ENCODE peak calls at places on chromosomes 2 and 18, in seven cellular contexts. V is upper lobe of right lung, Z is Peyer's patch, T is mucosa of descending colon, B is neural progenitor cell, W is Calu3, C is RWPE1. H is an unnamed sample.

GRCh38 chr2:131542438-131543384 is 15.0 kb downstream of the CCDC74A start:
- DNase-seq in Z (no peak), T (no peak), V (no peak), B (no peak), W (no peak), C (no peak), H (no peak)

GRCh38 chr2:231673348-231673770 is 35.0 kb upstream of the PTMA start:
- DNase-seq in Z (peak), B (peak), C (no peak), W (peak), V (peak), T (peak), H (peak)

GRCh38 chr2:98605076-98605475 is 3.2 kb downstream of the COA5 start:
- DNase-seq in V (no peak), Z (no peak), W (no peak), T (no peak), B (no peak), C (no peak), H (no peak)

GRCh38 chr2:162118166-162119031 is 33.6 kb downstream of the GCG start:
- DNase-seq in B (no peak), C (peak), V (no peak), W (peak), T (no peak), Z (no peak), H (no peak)

GRCh38 chr2:17615728-17616351 is 75.3 kb downstream of the VSNL1 start:
- DNase-seq in W (peak), B (no peak), T (no peak), Z (no peak), C (peak), V (no peak), H (no peak)

GRCh38 chr18:50970006-50970405 is 2.2 kb downstream of the ELAC1 start:
- DNase-seq in C (no peak), Z (peak), W (peak), B (no peak), V (peak), T (peak), H (no peak)

GRCh38 chr2:233351423-233351822 is 2.9 kb upstream of the DGKD start:
- DNase-seq in V (no peak), Z (no peak), T (no peak), C (peak), W (no peak), B (no peak), H (no peak)

GRCh38 chr2:180657054-180657453 is 323.4 kb upstream of the UBE2E3 start:
- DNase-seq in Z (no peak), T (no peak), V (no peak), W (peak), C (no peak), B (no peak), H (no peak)

GRCh38 chr2:88831792-88832248 is 140.3 kb downstream of the RPIA start:
- DNase-seq in W (peak), Z (peak), C (no peak), T (peak), B (no peak), V (peak), H (peak)

GRCh38 chr2:194697439-194697838 is 959.6 kb upstream of the SLC39A10 start:
- DNase-seq in C (no peak), V (no peak), W (no peak), T (no peak), Z (no peak), B (no peak), H (no peak)

GRCh38 chr2:42969231-42970150 is 177.1 kb upstream of the HAAO start:
- DNase-seq in C (peak), Z (peak), V (no peak), T (peak), W (no peak), B (no peak), H (no peak)

GRCh38 chr2:137838255-137839092 is 125.8 kb upstream of the HNMT start:
- DNase-seq in B (peak), W (no peak), T (no peak), Z (no peak), V (no peak), C (peak), H (no peak)

GRCh38 chr2:98311771-98312545 is 34.3 kb upstream of the CNGA3 start:
- DNase-seq in W (no peak), C (no peak), T (no peak), V (no peak), Z (no peak), B (no peak), H (no peak)

GRCh38 chr2:135942936-135943688 is 42.3 kb downstream of the DARS1 start:
- DNase-seq in V (no peak), Z (no peak), W (no peak), C (no peak), B (no peak), T (no peak), H (no peak)

GRCh38 chr2:120650022-120650644 is 85.5 kb upstream of the GLI2 start:
- DNase-seq in C (no peak), Z (no peak), B (no peak), T (no peak), W (no peak), V (no peak), H (no peak)

GRCh38 chr2:235095569-235095968 is 143.8 kb downstream of the SH3BP4 start:
- DNase-seq in B (no peak), C (no peak), Z (no peak), W (no peak), V (no peak), T (no peak), H (no peak)

GRCh38 chr2:16293398-16293797 is 353.0 kb downstream of the MYCN start:
- DNase-seq in Z (no peak), W (no peak), T (no peak), V (no peak), C (no peak), B (no peak), H (peak)

GRCh38 chr2:54073796-54074195 is 41.6 kb upstream of the ACYP2 start:
- DNase-seq in C (no peak), B (no peak), W (peak), T (no peak), V (no peak), Z (no peak), H (no peak)

GRCh38 chr18:12891561-12891960 is 7.5 kb upstream of the PTPN2 start:
- DNase-seq in T (no peak), W (no peak), V (no peak), C (no peak), B (no peak), Z (no peak), H (no peak)

GRCh38 chr2:113164930-113165585 is 8.7 kb upstream of the PSD4 start:
- DNase-seq in C (no peak), T (peak), B (peak), V (no peak), W (no peak), Z (peak), H (no peak)

GRCh38 chr2:239201531-239201876 is 199.3 kb downstream of the HDAC4 start:
- DNase-seq in Z (peak), B (no peak), V (no peak), W (no peak), T (no peak), C (no peak), H (peak)

GRCh38 chr2:154125900-154126299 is 254.2 kb downstream of the GALNT13 start:
- DNase-seq in V (no peak), Z (no peak), B (no peak), T (no peak), W (no peak), C (no peak), H (no peak)

GRCh38 chr2:37585982-37586621 is 85.3 kb downstream of the CDC42EP3 start:
- DNase-seq in T (peak), Z (peak), C (peak), B (no peak), W (no peak), V (no peak), H (no peak)

GRCh38 chr2:45199973-45200372 is 190.7 kb upstream of the SIX2 start:
- DNase-seq in T (no peak), W (no peak), V (no peak), Z (no peak), B (peak), C (no peak), H (no peak)

GRCh38 chr2:147696426-147696825 is 148.4 kb upstream of the ACVR2A start:
- DNase-seq in T (no peak), V (no peak), B (no peak), W (peak), C (no peak), Z (no peak), H (no peak)

GRCh38 chr2:60321816-60322215 is 231.6 kb downstream of the BCL11A start:
- DNase-seq in C (no peak), Z (no peak), V (no peak), T (no peak), W (no peak), B (no peak), H (peak)

GRCh38 chr2:127097841-127098651 is 8.9 kb downstream of the BIN1 start:
- DNase-seq in V (peak), T (peak), W (no peak), C (no peak), Z (no peak), B (no peak), H (peak)

GRCh38 chr18:28831476-28831875 is 654.5 kb upstream of the CDH2 start:
- DNase-seq in Z (no peak), W (no peak), B (no peak), V (no peak), T (no peak), C (no peak), H (no peak)

GRCh38 chr18:72235422-72235821 is 308.7 kb downstream of the CBLN2 start:
- DNase-seq in W (no peak), C (no peak), V (no peak), Z (no peak), T (no peak), B (peak), H (no peak)

GRCh38 chr2:84875213-84875560 is 5.7 kb downstream of the TRABD2A start:
- DNase-seq in T (no peak), B (no peak), C (no peak), Z (no peak), W (no peak), V (no peak), H (no peak)

GRCh38 chr2:84874381-84875212 is 6.3 kb downstream of the TRABD2A start:
- DNase-seq in W (no peak), V (no peak), Z (no peak), T (no peak), C (no peak), B (no peak), H (no peak)

GRCh38 chr2:84873350-84873749 is 7.5 kb downstream of the TRABD2A start:
- DNase-seq in Z (no peak), W (no peak), T (no peak), V (no peak), C (no peak), B (no peak), H (no peak)

GRCh38 chr2:84866121-84866520 is 14.8 kb downstream of the TRABD2A start:
- DNase-seq in Z (no peak), W (no peak), V (no peak), B (no peak), T (no peak), C (no peak), H (no peak)

GRCh38 chr2:84870306-84870705 is 10.6 kb downstream of the TRABD2A start:
- DNase-seq in Z (peak), W (no peak), T (no peak), B (no peak), V (no peak), C (no peak), H (no peak)
- TF ChIP-seq CTCF in Z (no peak), W (no peak), T (no peak), B (no peak), V (no peak), C (no peak), H (no peak)

DNA sequence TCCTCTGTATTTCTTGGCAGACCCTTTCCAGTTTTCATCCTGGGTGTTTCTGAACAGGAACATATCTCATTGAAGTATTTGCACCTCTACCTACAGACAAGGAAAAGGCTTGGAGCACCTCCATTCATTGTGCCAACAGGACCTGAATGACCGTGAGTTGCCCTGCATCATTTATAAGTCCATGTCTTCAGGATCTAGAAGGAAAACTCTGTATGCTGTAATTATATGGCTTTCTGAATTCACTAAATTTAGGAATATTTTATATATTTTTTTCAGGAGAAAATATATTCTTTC is 402.3 kb upstream of the SLC14A2 start:
- DNase-seq in Z (no peak), V (no peak), B (no peak), T (no peak), W (no peak), C (no peak), H (no peak)
- TF ChIP-seq CTCF in Z (no peak), V (no peak), B (no peak), T (no peak), W (no peak), C (peak), H (peak)

GRCh38 chr18:30727849-30728248 is 314.7 kb downstream of the DSC3 start:
- DNase-seq in Z (no peak), W (no peak), B (no peak), V (no peak), C (no peak), T (no peak), H (no peak)
- TF ChIP-seq CTCF in Z (no peak), W (no peak), B (no peak), V (no peak), C (no peak), T (no peak), H (no peak)

GRCh38 chr18:31505161-31505560 is 7.2 kb downstream of the DSG2 start:
- DNase-seq in W (no peak), V (no peak), Z (no peak), C (no peak), T (no peak), B (no peak), H (no peak)

GRCh38 chr18:31508781-31509180 is 10.8 kb downstream of the DSG2 start:
- DNase-seq in B (no peak), W (no peak), T (no peak), V (no peak), C (no peak), Z (no peak), H (no peak)

GRCh38 chr18:31504455-31505147 is 6.6 kb downstream of the DSG2 start:
- DNase-seq in C (no peak), Z (no peak), B (no peak), V (no peak), T (no peak), W (no peak), H (no peak)

GRCh38 chr18:31503011-31503410 is 5.0 kb downstream of the DSG2 start:
- DNase-seq in B (no peak), V (no peak), T (no peak), Z (no peak), C (no peak), W (no peak), H (no peak)

GRCh38 chr18:31506024-31506742 is 8.2 kb downstream of the DSG2 start:
- DNase-seq in Z (no peak), C (no peak), T (no peak), W (no peak), B (no peak), V (no peak), H (no peak)
- TF ChIP-seq CTCF in Z (peak), C (peak), T (no peak), W (peak), B (peak), V (no peak), H (no peak)

GRCh38 chr2:174605687-174606086 is 8.1 kb upstream of the WIPF1 start:
- DNase-seq in Z (no peak), B (no peak), C (peak), W (no peak), T (no peak), V (no peak), H (no peak)
- TF ChIP-seq CTCF in Z (no peak), B (peak), C (peak), W (peak), T (no peak), V (peak), H (no peak)

GRCh38 chr2:169106125-169106524 is 36.8 kb downstream of the DHRS9 start:
- DNase-seq in C (no peak), T (no peak), B (no peak), V (no peak), W (no peak), Z (no peak), H (no peak)
- TF ChIP-seq CTCF in C (no peak), T (no peak), B (no peak), V (no peak), W (no peak), Z (no peak), H (no peak)

GRCh38 chr2:33034784-33035183 is 88.0 kb downstream of the LTBP1 start:
- DNase-seq in C (peak), Z (no peak), V (no peak), W (no peak), T (no peak), B (no peak), H (no peak)
- TF ChIP-seq CTCF in C (peak), Z (peak), V (peak), W (peak), T (no peak), B (peak), H (no peak)

GRCh38 chr18:44682181-44682870 is 1.6 kb downstream of the SETBP1 start:
- DNase-seq in V (no peak), C (no peak), Z (peak), T (peak), W (no peak), B (peak), H (no peak)
- TF ChIP-seq CTCF in V (no peak), C (no peak), Z (no peak), T (no peak), W (no peak), B (no peak), H (no peak)

GRCh38 chr2:100484390-100484789 is 14.1 kb downstream of the NMS start:
- DNase-seq in T (no peak), Z (no peak), C (no peak), V (no peak), W (no peak), B (no peak), H (no peak)
- TF ChIP-seq CTCF in T (no peak), Z (no peak), C (no peak), V (no peak), W (no peak), B (no peak), H (no peak)

H was measured in glutamatergic neuron.